ENCODE peak calls at places on chromosomes 16 and 17, in four cellular contexts. J is mucosa of gallbladder, P is thoracic aorta, H is psoas muscle. K is an unnamed sample.

GRCh38 chr17:48442819-48443218 is 12.8 kb upstream of the SKAP1 start:
- DNase-seq in J (no peak), P (no peak), H (no peak), K (no peak)

GRCh38 chr17:67374329-67375053 is 2.6 kb upstream of the PITPNC1 start:
- DNase-seq in H (peak; percentile 94), P (peak; percentile 67), J (peak; percentile 86), K (peak; percentile 79)

GRCh38 chr17:10729334-10730193 is at the start of gene TMEM220:
- DNase-seq in P (peak; percentile 40), H (peak; percentile 90), J (peak; percentile 71), K (peak; percentile 73)

GRCh38 chr17:48123111-48123510 is 15.5 kb downstream of the SNX11 start:
- DNase-seq in P (no peak), H (no peak), J (no peak), K (no peak)

GRCh38 chr17:19741832-19742457 is 6.2 kb downstream of the ALDH3A1 start:
- DNase-seq in J (no peak), P (no peak), H (no peak), K (no peak)

GRCh38 chr16:56355221-56355620 is 70.1 kb downstream of the AMFR start:
- DNase-seq in P (no peak), J (no peak), H (peak; percentile 45), K (no peak)

GRCh38 chr16:69709456-69710084 is 16.8 kb downstream of the NQO1 start:
- DNase-seq in J (no peak), H (no peak), P (no peak), K (peak; percentile 80)

GRCh38 chr17:67834634-67835033 is 9.3 kb downstream of the BPTF start:
- DNase-seq in H (no peak), P (no peak), J (peak; percentile 0), K (no peak)

GRCh38 chr17:63490321-63490720 is 13.5 kb downstream of the ACE start:
- DNase-seq in J (no peak), P (no peak), H (no peak), K (no peak)

GRCh38 chr16:66474750-66475199 is 47.7 kb downstream of the BEAN1 start:
- DNase-seq in P (no peak), J (no peak), H (no peak), K (peak; percentile 59)

GRCh38 chr17:47997595-47997994 is 26.7 kb downstream of the CDK5RAP3 start:
- DNase-seq in H (no peak), J (no peak), P (no peak), K (no peak)

GRCh38 chr16:7086842-7087616 is 245.6 kb upstream of the RBFOX1 start:
- DNase-seq in H (peak; percentile 60), J (no peak), P (no peak), K (peak; percentile 5)

GRCh38 chr17:60137731-60138130 is 12.0 kb upstream of the CA4 start:
- DNase-seq in P (no peak), H (no peak), J (no peak), K (no peak)